ENCODE peak calls at places on chromosomes 7 and 10, in seven cellular contexts. C, L, S, I, J, B and Y are unnamed samples.

GRCh38 chr7:127678330-127678729 is 26.3 kb downstream of the SND1 start:
- DNase-seq in C (no peak), L (no peak), S (no peak), I (no peak), J (no peak), B (no peak), Y (peak)

GRCh38 chr7:138125598-138126111 is 49.4 kb downstream of the AKR1D1 start:
- DNase-seq in C (no peak), L (no peak), S (peak), I (no peak), J (no peak), B (no peak), Y (no peak)

GRCh38 chr10:74190494-74190893 is 39.5 kb downstream of the ADK start:
- DNase-seq in C (no peak), L (no peak), S (no peak), I (no peak), J (no peak), B (peak), Y (no peak)

GRCh38 chr7:124072603-124073324 is 39.9 kb upstream of the TMEM229A start:
- DNase-seq in C (peak), L (no peak), S (peak), I (no peak), J (no peak), B (peak), Y (peak)

GRCh38 chr10:22779331-22780019 is 65.1 kb upstream of the PIP4K2A start:
- DNase-seq in C (no peak), L (no peak), S (no peak), I (no peak), J (no peak), B (no peak), Y (no peak)

GRCh38 chr7:104499975-104500374 is 171.6 kb downstream of the LHFPL3 start:
- DNase-seq in C (no peak), L (no peak), S (no peak), I (no peak), J (no peak), B (no peak), Y (no peak)

GRCh38 chr7:33076737-33077136 is 14.2 kb upstream of the NT5C3A start:
- DNase-seq in C (no peak), L (no peak), S (no peak), I (no peak), J (no peak), B (no peak), Y (no peak)

GRCh38 chr10:121183241-121183640 is 332.1 kb downstream of the WDR11 start:
- DNase-seq in C (no peak), L (no peak), S (no peak), I (no peak), J (no peak), B (no peak), Y (no peak)

GRCh38 chr7:47326220-47326619 is 255.7 kb downstream of the TNS3 start:
- DNase-seq in C (peak), L (peak), S (peak), I (no peak), J (no peak), B (peak), Y (peak)

GRCh38 chr10:17229016-17229716 is 1.1 kb downstream of the VIM start:
- DNase-seq in C (no peak), L (peak), S (peak), I (peak), J (peak), B (peak), Y (peak)

GRCh38 chr10:28946479-28946878 is 269.2 kb downstream of the BAMBI start:
- DNase-seq in C (no peak), L (no peak), S (no peak), I (no peak), J (no peak), B (peak), Y (no peak)

GRCh38 chr7:48244902-48245301 is 73.6 kb downstream of the ABCA13 start:
- DNase-seq in C (no peak), L (no peak), S (peak), I (peak), J (peak), B (peak), Y (peak)

GRCh38 chr7:112495820-112496462 is 15.2 kb downstream of the LSMEM1 start:
- DNase-seq in C (no peak), L (peak), S (peak), I (peak), J (peak), B (peak), Y (peak)

GRCh38 chr7:152120210-152120609 is 94.7 kb downstream of the GALNT11 start:
- DNase-seq in C (no peak), L (no peak), S (no peak), I (no peak), J (no peak), B (no peak), Y (no peak)

GRCh38 chr10:126580873-126581647 is 89.4 kb downstream of the C10orf90 start:
- DNase-seq in C (no peak), L (no peak), S (no peak), I (no peak), J (no peak), B (no peak), Y (no peak)

GRCh38 chr10:9762966-9763656 is 1254.6 kb upstream of the CELF2 start:
- DNase-seq in C (peak), L (no peak), S (peak), I (no peak), J (no peak), B (peak), Y (peak)

DNA sequence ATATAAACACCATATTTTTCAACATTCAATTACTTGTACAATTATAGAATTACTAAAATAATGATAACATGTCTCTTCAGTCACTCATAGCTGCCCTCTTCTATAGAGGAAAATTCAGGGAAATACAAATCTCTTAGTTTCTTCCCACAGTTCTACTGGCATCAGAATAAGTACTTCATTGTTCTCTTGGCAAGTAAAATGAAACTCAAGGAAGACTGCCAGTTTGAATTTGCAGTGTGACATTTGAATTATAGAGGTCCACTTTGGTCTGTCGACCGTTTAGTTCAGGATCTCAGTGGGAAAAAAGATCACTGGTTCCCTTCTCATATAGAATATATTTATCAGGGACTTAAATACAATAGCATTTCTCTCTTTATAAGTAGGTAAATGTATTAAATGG is 114.6 kb downstream of the PON1 start:
- DNase-seq in C (no peak), L (no peak), S (peak), I (no peak), J (no peak), B (no peak), Y (peak)
- TF ChIP-seq CTCF in C (no peak), L (no peak), S (no peak), I (no peak), J (no peak), B (no peak), Y (no peak)

DNA sequence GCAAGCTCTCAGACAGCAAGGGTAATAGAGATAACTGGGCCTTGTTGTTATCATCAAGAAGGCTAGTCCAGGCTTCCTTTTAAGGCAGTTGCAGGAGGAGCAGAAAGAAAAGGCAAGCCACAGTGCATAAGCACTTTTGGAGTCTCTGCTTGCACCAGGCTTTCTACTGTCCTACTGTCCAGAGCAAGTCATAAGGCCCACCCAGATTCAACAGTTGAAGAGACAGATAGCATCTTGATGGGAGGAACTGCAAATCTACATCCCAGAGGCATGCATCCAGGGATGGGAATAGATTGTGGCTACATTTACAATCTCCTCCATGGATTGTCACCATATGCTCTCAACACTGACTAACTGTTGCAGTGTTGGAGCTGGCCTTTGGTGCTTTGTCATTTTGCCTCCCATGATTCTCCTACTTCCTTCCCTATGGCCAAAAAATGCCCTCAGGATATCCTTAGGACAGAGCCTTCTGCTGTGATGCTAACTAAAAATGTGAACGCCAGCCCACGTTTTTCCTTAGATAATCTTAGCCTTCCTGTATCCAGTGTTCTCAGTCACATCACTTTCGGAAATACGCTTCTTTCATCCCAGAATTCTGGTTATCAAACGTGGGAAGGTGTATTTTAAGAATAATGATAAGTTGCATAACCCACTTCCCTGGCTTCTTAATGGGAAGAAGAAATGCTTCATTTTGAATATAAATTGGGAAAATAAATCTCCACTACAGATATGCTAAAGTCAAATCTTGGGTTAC is 3.7 kb downstream of the GIMAP4 start:
- DNase-seq in C (no peak), L (no peak), S (no peak), I (no peak), J (no peak), B (no peak), Y (no peak)
- H3K4me3 ChIP-seq in C (no peak), L (no peak), S (no peak), I (no peak), J (no peak), B (no peak), Y (no peak)

DNA sequence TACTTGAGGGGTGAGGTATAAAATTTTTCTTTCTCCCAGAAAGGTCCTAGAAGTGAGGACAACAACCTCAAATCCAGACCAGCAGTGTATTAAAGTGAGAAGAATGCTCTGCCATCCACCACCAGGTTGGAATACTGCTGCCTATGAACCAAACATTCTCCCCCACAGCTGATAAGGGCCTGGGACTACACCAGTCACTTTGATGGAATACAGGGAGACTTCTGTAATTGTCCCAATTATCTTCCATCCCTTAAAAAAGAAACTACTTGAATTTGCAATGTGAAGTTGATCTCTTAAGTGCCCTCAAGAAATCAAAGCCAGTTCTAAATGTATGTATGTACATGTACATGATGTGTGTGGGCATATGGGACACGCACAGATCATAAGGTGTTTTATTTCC is 3.0 kb downstream of the TBX20 start:
- DNase-seq in C (no peak), L (no peak), S (no peak), I (no peak), J (no peak), B (no peak), Y (no peak)
- TF ChIP-seq CTCF in C (no peak), L (no peak), S (no peak), I (no peak), J (no peak), B (no peak), Y (no peak)

GRCh38 chr7:92833024-92833765 is 3.2 kb downstream of the CDK6 start:
- DNase-seq in C (no peak), L (peak), S (peak), I (peak), J (peak), B (peak), Y (no peak)

GRCh38 chr7:92830047-92830446 is 6.3 kb downstream of the CDK6 start:
- DNase-seq in C (no peak), L (no peak), S (no peak), I (no peak), J (no peak), B (no peak), Y (no peak)

GRCh38 chr7:92830532-92831110 is 5.8 kb downstream of the CDK6 start:
- DNase-seq in C (no peak), L (no peak), S (peak), I (no peak), J (no peak), B (no peak), Y (no peak)

GRCh38 chr7:92832623-92833023 is 3.8 kb downstream of the CDK6 start:
- DNase-seq in C (no peak), L (no peak), S (no peak), I (no peak), J (no peak), B (no peak), Y (no peak)

GRCh38 chr7:92831716-92832622 is 4.4 kb downstream of the CDK6 start:
- DNase-seq in C (peak), L (peak), S (peak), I (no peak), J (no peak), B (peak), Y (peak)
- H3K4me3 ChIP-seq in C (peak), L (peak), S (peak), I (no peak), J (peak), B (peak), Y (peak)

DNA sequence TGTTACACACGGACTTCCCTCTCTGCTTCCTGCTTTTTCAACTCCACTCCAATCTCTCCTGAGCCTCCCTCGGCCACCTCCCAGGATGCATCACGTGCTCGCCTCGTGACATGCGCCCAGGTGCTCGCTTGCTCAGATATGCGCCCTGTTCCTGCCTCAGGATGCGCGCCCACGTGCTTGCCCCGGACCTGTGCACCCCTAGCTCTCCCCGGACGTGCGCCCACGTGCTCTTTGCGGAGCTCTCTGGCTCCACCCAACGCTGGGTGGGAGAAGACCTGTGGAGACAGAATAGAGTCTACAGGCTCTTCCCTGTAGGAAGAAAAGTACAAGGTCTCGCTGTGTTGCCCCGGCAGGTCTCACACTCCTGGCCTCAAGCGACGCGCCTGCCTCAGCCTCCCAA is 23.1 kb downstream of the PARD3 start:
- DNase-seq in C (no peak), L (no peak), S (no peak), I (no peak), J (no peak), B (no peak), Y (no peak)
- TF ChIP-seq CTCF in C (no peak), L (peak), S (no peak), I (no peak), J (no peak), B (no peak), Y (no peak)

GRCh38 chr7:130886438-130887135 is 152.6 kb upstream of the KLF14 start:
- DNase-seq in C (no peak), L (no peak), S (peak), I (no peak), J (no peak), B (no peak), Y (no peak)
- H3K4me3 ChIP-seq in C (no peak), L (no peak), S (no peak), I (no peak), J (no peak), B (no peak), Y (no peak)